ENCODE peak calls at places on chromosomes 13 and 19, in seven cellular contexts. N is breast epithelium, P is Peyer's patch, E is A549, C is HCT116, S is suprapubic skin, M is IMR-90. V is an unnamed sample.
A peak's percentile ranks its signal among the peaks of the same experiment; 100 is the strongest.

GRCh38 chr13:27857271-27857670 is 62.5 kb upstream of the PDX1 start:
- DNase-seq in S (no peak), M (no peak), P (no peak), E (no peak), C (no peak), N (no peak), V (no peak)

GRCh38 chr19:41265376-41266153 is 1.4 kb downstream of the HNRNPUL1 start:
- DNase-seq in N (no peak), S (no peak), C (no peak), P (peak; percentile 26), M (peak; percentile 37), E (peak; percentile 37), V (peak; percentile 26)

GRCh38 chr13:31951215-31951678 is 80.3 kb upstream of the FRY start:
- DNase-seq in S (peak; percentile 75), M (peak; percentile 70), P (peak; percentile 27), E (no peak), C (no peak), N (peak; percentile 31), V (no peak)

GRCh38 chr13:46367622-46368327 is 19.3 kb downstream of the RUBCNL start:
- DNase-seq in M (peak; percentile 45), C (no peak), N (no peak), S (no peak), E (no peak), P (no peak), V (peak; percentile 64)

GRCh38 chr19:50567052-50567841 is 988 bp downstream of the LRRC4B start:
- DNase-seq in M (no peak), E (peak; percentile 50), P (no peak), N (no peak), S (no peak), C (no peak), V (no peak)

GRCh38 chr13:110597041-110597689 is 18.2 kb upstream of the NAXD start:
- DNase-seq in C (no peak), E (no peak), N (no peak), M (no peak), S (no peak), P (no peak), V (no peak)

GRCh38 chr19:21109116-21109515 is 27.1 kb downstream of the ZNF714 start:
- DNase-seq in N (no peak), S (no peak), C (no peak), E (no peak), M (peak; percentile 60), P (no peak), V (peak; percentile 31)

GRCh38 chr13:110520431-110521295 is 40.9 kb downstream of the RAB20 start:
- DNase-seq in N (peak; percentile 71), C (no peak), S (peak; percentile 92), E (peak; percentile 20), M (peak; percentile 53), P (peak; percentile 37), V (peak; percentile 85)

GRCh38 chr13:25881136-25881926 is 170.5 kb downstream of the SHISA2 start:
- DNase-seq in C (no peak), N (no peak), E (no peak), P (no peak), M (no peak), S (no peak), V (no peak)

GRCh38 chr19:49957262-49957915 is 3.6 kb downstream of the SIGLEC11 start:
- DNase-seq in C (no peak), N (no peak), S (no peak), M (no peak), E (no peak), P (no peak), V (no peak)

GRCh38 chr13:46101488-46102289 is 3.1 kb downstream of the CPB2 start:
- DNase-seq in E (no peak), M (no peak), P (no peak), S (no peak), C (no peak), N (no peak), V (no peak)

GRCh38 chr13:33637978-33638743 is 179.8 kb upstream of the RFC3 start:
- DNase-seq in E (no peak), C (no peak), M (peak; percentile 49), S (no peak), N (no peak), P (no peak), V (peak; percentile 53)

GRCh38 chr19:39307822-39308530 is 11.8 kb downstream of the IFNL1 start:
- DNase-seq in E (no peak), N (no peak), M (no peak), S (peak; percentile 40), C (no peak), P (no peak), V (no peak)

GRCh38 chr19:36420961-36421748 is 2.7 kb upstream of the ZFP82 start:
- DNase-seq in C (no peak), P (no peak), E (no peak), N (no peak), S (no peak), M (peak; percentile 27), V (peak; percentile 42)

GRCh38 chr13:79915386-79915785 is 425.5 kb downstream of the SPRY2 start:
- DNase-seq in E (no peak), P (no peak), N (no peak), M (no peak), S (no peak), C (no peak), V (no peak)

GRCh38 chr19:35347171-35347929 is at the start of gene FFAR1:
- DNase-seq in E (no peak), C (no peak), S (peak; percentile 27), P (peak; percentile 69), N (no peak), M (no peak), V (no peak)

GRCh38 chr19:50823389-50824042 is at the start of gene KLK1:
- DNase-seq in E (no peak), S (no peak), P (no peak), C (no peak), M (no peak), N (no peak), V (no peak)

GRCh38 chr19:6167115-6167514 is 31.6 kb downstream of the ACSBG2 start:
- DNase-seq in E (no peak), S (no peak), M (no peak), P (no peak), N (no peak), C (no peak), V (no peak)

GRCh38 chr19:14718522-14719113 is 28.8 kb downstream of the ZNF333 start:
- DNase-seq in E (peak; percentile 13), C (no peak), N (no peak), M (no peak), P (no peak), S (no peak), V (peak; percentile 2)

GRCh38 chr19:1211494-1212234 is 6.1 kb downstream of the STK11 start:
- DNase-seq in E (peak; percentile 47), M (no peak), S (no peak), P (no peak), C (no peak), N (peak; percentile 81), V (no peak)

GRCh38 chr13:38417727-38418126 is 68.1 kb downstream of the UFM1 start:
- DNase-seq in M (peak; percentile 1), S (no peak), N (no peak), C (no peak), P (no peak), E (peak; percentile 5), V (peak; percentile 28)

GRCh38 chr13:30685320-30685859 is 50.0 kb upstream of the ALOX5AP start:
- DNase-seq in S (no peak), N (no peak), M (no peak), P (no peak), E (no peak), C (no peak), V (no peak)

GRCh38 chr19:29923653-29924052 is 18.4 kb upstream of the URI1 start:
- DNase-seq in E (no peak), P (no peak), C (no peak), M (no peak), N (no peak), S (no peak), V (no peak)
- TF ChIP-seq CTCF in E (no peak), P (no peak), C (no peak), M (no peak), N (no peak), S (no peak), V (no peak)

GRCh38 chr13:23848019-23848418 is 41.2 kb downstream of the MIPEP start:
- DNase-seq in N (no peak), C (no peak), S (no peak), M (no peak), E (no peak), P (no peak), V (no peak)

GRCh38 chr13:23848639-23849282 is 40.4 kb downstream of the MIPEP start:
- DNase-seq in N (no peak), M (no peak), C (no peak), E (no peak), S (no peak), P (no peak), V (no peak)

GRCh38 chr13:23850134-23850533 is 39.1 kb downstream of the MIPEP start:
- DNase-seq in E (no peak), N (no peak), P (no peak), C (no peak), S (no peak), M (no peak), V (no peak)

GRCh38 chr13:23851106-23851505 is 38.1 kb downstream of the MIPEP start:
- DNase-seq in C (no peak), N (no peak), S (no peak), M (peak; percentile 24), E (no peak), P (no peak), V (peak; percentile 64)

DNA sequence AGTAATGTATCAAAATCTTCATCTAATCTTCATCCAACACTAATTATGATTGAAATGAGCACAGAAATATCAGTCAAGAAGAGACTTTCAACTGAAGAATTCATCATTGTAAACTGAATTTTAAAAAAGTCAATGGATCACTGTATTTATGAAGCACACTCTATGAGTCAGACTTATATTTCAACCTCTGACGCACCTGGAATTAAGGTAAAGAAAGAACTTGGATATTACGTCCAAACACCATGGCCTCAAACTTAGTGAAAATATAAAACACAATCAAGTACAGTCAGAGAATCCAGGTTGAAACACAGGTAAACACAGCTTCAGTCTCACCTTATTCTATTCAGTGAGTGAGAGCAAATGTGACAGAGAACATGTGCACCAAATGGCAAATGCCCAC is 39.5 kb downstream of the MIPEP start:
- DNase-seq in C (no peak), E (no peak), S (no peak), M (no peak), N (no peak), P (no peak), V (no peak)
- H3K4me3 ChIP-seq in C (no peak overlapping the region), E (no peak overlapping the region), S (no peak overlapping the region), M (no peak overlapping the region), N (no peak overlapping the region), P (no peak overlapping the region), V (no peak overlapping the region)

DNA sequence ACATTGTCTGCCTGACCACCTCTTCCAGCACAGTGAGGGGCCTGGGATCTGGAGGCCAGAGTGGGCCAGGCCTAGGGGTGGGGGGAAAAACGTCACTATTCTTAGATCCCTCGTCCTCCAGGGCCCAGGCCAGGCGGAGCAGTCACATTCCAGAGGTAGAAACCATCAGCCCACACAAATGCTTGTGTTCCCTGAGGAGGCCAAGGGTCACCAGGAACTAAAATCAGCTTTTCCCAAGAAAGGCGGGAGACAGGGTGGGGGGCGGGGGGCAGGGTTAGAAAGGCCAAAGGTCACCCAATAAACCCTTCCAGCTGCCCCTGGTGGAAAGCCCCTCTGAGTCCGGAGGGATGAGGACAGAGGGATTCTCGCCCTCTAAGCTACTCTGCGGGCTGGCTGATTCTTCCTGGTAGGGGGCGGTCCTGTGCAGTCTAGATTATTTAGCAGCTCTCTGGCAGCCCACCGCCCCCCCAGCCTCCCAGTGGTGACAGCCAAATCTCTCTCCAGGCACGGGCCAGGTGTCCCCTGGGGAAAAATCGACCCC is 23.5 kb upstream of the CCL25 start:
- DNase-seq in S (no peak), M (peak; percentile 13), E (no peak), P (no peak), N (no peak), C (no peak), V (peak; percentile 21)
- TF ChIP-seq CTCF in S (no peak), M (no peak), E (no peak), P (no peak), N (no peak), C (no peak), V (no peak)

GRCh38 chr19:47610902-47611301 is 2.0 kb downstream of the BICRA start:
- DNase-seq in P (no peak), C (no peak), E (peak; percentile 51), S (no peak), M (no peak), N (no peak), V (no peak)
- H3K4me3 ChIP-seq in P (peak overlapping the region; percentile 88), C (peak overlapping the region; percentile 73), E (peak overlapping the region; percentile 92), S (peak overlapping the region; percentile 99), M (peak overlapping the region; percentile 94), N (peak overlapping the region; percentile 98), V (peak overlapping the region; percentile 88)

V was measured in fibroblast of pulmonary artery.